ENCODE peak calls at places on chromosomes 1 and 21, in seven cellular contexts. T is Caki2, E is GM04504, L is NCI-H2107, Q is HepG2, U is lung, H is cardiac fibroblast. V is an unnamed sample.
A peak's percentile ranks its signal among the peaks of the same experiment; 100 is the strongest.

GRCh38 chr1:92709738-92710137 is 75.2 kb downstream of the EVI5 start:
- DNase-seq in T (peak; percentile 17), E (peak; percentile 9), L (no peak), Q (peak; percentile 43), U (no peak), H (peak; percentile 55), V (peak; percentile 27)

GRCh38 chr1:6174621-6175410 is 5.3 kb downstream of the CHD5 start:
- DNase-seq in T (no peak), E (no peak), L (no peak), Q (no peak), U (no peak), H (no peak), V (no peak)

GRCh38 chr1:117003253-117003875 is 1.8 kb downstream of the CD101 start:
- DNase-seq in T (no peak), E (no peak), L (no peak), Q (no peak), U (no peak), H (no peak), V (no peak)

GRCh38 chr1:160149235-160149634 is 2.2 kb upstream of the ATP1A4 start:
- DNase-seq in T (no peak), E (no peak), L (no peak), Q (no peak), U (no peak), H (no peak), V (no peak)

GRCh38 chr1:54377040-54377691 is 29.0 kb downstream of the SSBP3 start:
- DNase-seq in T (no peak), E (no peak), L (no peak), Q (no peak), U (no peak), H (no peak), V (no peak)

GRCh38 chr1:3596663-3597598 is 14.4 kb downstream of the MEGF6 start:
- DNase-seq in T (no peak), E (no peak), L (no peak), Q (no peak), U (no peak), H (no peak), V (no peak)

GRCh38 chr1:221724931-221725605 is 16.8 kb downstream of the DUSP10 start:
- DNase-seq in T (peak; percentile 86), E (no peak), L (no peak), Q (no peak), U (no peak), H (peak; percentile 65), V (peak; percentile 86)

GRCh38 chr1:246066553-246066952 is 440.5 kb downstream of the SMYD3 start:
- DNase-seq in T (no peak), E (no peak), L (no peak), Q (no peak), U (no peak), H (no peak), V (no peak)

GRCh38 chr1:40530735-40531380 is 579 bp upstream of the ZNF684 start:
- DNase-seq in T (no peak), E (no peak), L (no peak), Q (no peak), U (no peak), H (peak; percentile 50), V (no peak)

GRCh38 chr1:48906729-48907128 is 130.0 kb upstream of the BEND5 start:
- DNase-seq in T (no peak), E (no peak), L (no peak), Q (no peak), U (no peak), H (no peak), V (no peak)

GRCh38 chr1:7679873-7680790 is 91.0 kb upstream of the VAMP3 start:
- DNase-seq in T (peak; percentile 43), E (no peak), L (no peak), Q (no peak), U (no peak), H (peak; percentile 42), V (no peak)

GRCh38 chr1:64403331-64403730 is 66.6 kb upstream of the CACHD1 start:
- DNase-seq in T (no peak), E (peak; percentile 38), L (no peak), Q (no peak), U (no peak), H (no peak), V (no peak)

GRCh38 chr1:110540891-110541685 is 22.1 kb upstream of the KCNA10 start:
- DNase-seq in T (no peak), E (no peak), L (no peak), Q (no peak), U (no peak), H (no peak), V (no peak)

GRCh38 chr1:226305184-226305583 is 3.8 kb downstream of the LIN9 start:
- DNase-seq in T (no peak), E (no peak), L (no peak), Q (no peak), U (no peak), H (no peak), V (no peak)

GRCh38 chr1:99548924-99549605 is 96.8 kb upstream of the PALMD start:
- DNase-seq in T (no peak), E (no peak), L (no peak), Q (no peak), U (no peak), H (peak; percentile 81), V (no peak)

GRCh38 chr21:39681845-39682244 is 63.1 kb upstream of the IGSF5 start:
- DNase-seq in T (peak; percentile 69), E (peak; percentile 35), L (no peak), Q (no peak), U (no peak), H (no peak), V (peak; percentile 52)

GRCh38 chr1:204989266-204990058 is 53.5 kb upstream of the CNTN2 start:
- DNase-seq in T (peak; percentile 79), E (peak; percentile 60), L (peak; percentile 87), Q (peak; percentile 46), U (peak; percentile 62), H (peak; percentile 80), V (peak; percentile 6)

GRCh38 chr1:199272690-199273089 is 633.9 kb downstream of the PTPRC start:
- DNase-seq in T (peak; percentile 86), E (peak; percentile 79), L (no peak), Q (no peak), U (peak; percentile 72), H (peak; percentile 96), V (peak; percentile 78)

GRCh38 chr1:187655163-187655562 is 826.4 kb downstream of the PLA2G4A start:
- DNase-seq in T (no peak), E (no peak), L (no peak), Q (no peak), U (no peak), H (peak; percentile 20), V (no peak)

GRCh38 chr1:228364706-228365213 is 41.9 kb downstream of the TRIM11 start:
- DNase-seq in T (no peak), E (no peak), L (no peak), Q (no peak), U (no peak), H (no peak), V (no peak)

GRCh38 chr1:156440689-156441437 is 59.7 kb downstream of the MEF2D start:
- DNase-seq in T (no peak), E (no peak), L (no peak), Q (no peak), U (no peak), H (no peak), V (no peak)

GRCh38 chr1:7207875-7208646 is 422.8 kb downstream of the CAMTA1 start:
- DNase-seq in T (peak; percentile 14), E (no peak), L (peak; percentile 9), Q (peak; percentile 25), U (no peak), H (peak; percentile 60), V (peak; percentile 26)

GRCh38 chr1:36989260-36989659 is 45.1 kb downstream of the GRIK3 start:
- DNase-seq in T (no peak), E (no peak), L (no peak), Q (no peak), U (peak; percentile 32), H (no peak), V (no peak)

GRCh38 chr1:3767328-3767925 is 5.1 kb upstream of the SMIM1 start:
- DNase-seq in T (no peak), E (no peak), L (no peak), Q (no peak), U (no peak), H (no peak), V (no peak)

GRCh38 chr1:41713557-41714327 is 205.0 kb downstream of the HIVEP3 start:
- DNase-seq in T (peak; percentile 69), E (peak; percentile 76), L (no peak), Q (no peak), U (no peak), H (peak; percentile 50), V (peak; percentile 13)

GRCh38 chr1:27601771-27602509 is 2.0 kb downstream of the AHDC1 start:
- DNase-seq in T (no peak), E (no peak), L (no peak), Q (no peak), U (no peak), H (no peak), V (no peak)

GRCh38 chr21:43269461-43269860 is 100.7 kb downstream of the CRYAA start:
- DNase-seq in T (no peak), E (no peak), L (no peak), Q (no peak), U (no peak), H (no peak), V (no peak)

GRCh38 chr1:94846286-94846685 is 26.1 kb downstream of the SLC44A3 start:
- DNase-seq in T (no peak), E (no peak), L (no peak), Q (no peak), U (no peak), H (peak; percentile 69), V (no peak)

GRCh38 chr1:59163268-59164092 is 133.4 kb upstream of the FGGY start:
- DNase-seq in T (no peak), E (peak; percentile 95), L (no peak), Q (no peak), U (no peak), H (peak; percentile 58), V (no peak)

GRCh38 chr1:58870298-58870676 is 86.4 kb upstream of the JUN start:
- DNase-seq in T (peak; percentile 73), E (no peak), L (no peak), Q (no peak), U (no peak), H (no peak), V (no peak)

GRCh38 chr1:193944454-193944853 is 758.0 kb upstream of the B3GALT2 start:
- DNase-seq in T (no peak), E (no peak), L (no peak), Q (no peak), U (no peak), H (no peak), V (no peak)

GRCh38 chr1:25905680-25906643 is at the start of gene STMN1:
- DNase-seq in T (peak; percentile 80), E (peak; percentile 73), L (peak; percentile 93), Q (peak; percentile 86), U (peak; percentile 88), H (peak; percentile 92), V (no peak)

GRCh38 chr1:156102634-156103511 is 11.6 kb upstream of the LMNA start:
- DNase-seq in T (no peak), E (peak; percentile 46), L (no peak), Q (peak; percentile 45), U (no peak), H (peak; percentile 61), V (no peak)

GRCh38 chr1:38558476-38559179 is 300.9 kb downstream of the RRAGC start:
- DNase-seq in T (no peak), E (no peak), L (no peak), Q (no peak), U (no peak), H (no peak), V (no peak)

GRCh38 chr1:228548788-228549187 is 61.6 kb downstream of the RNF187 start:
- DNase-seq in T (no peak), E (no peak), L (no peak), Q (no peak), U (no peak), H (no peak), V (no peak)

GRCh38 chr1:78035121-78035520 is 10.6 kb upstream of the GIPC2 start:
- DNase-seq in T (no peak), E (no peak), L (no peak), Q (no peak), U (no peak), H (no peak), V (peak; percentile 58)

V was measured in epithelial cell of proximal tubule.